ENCODE peak calls at places on chromosome 5, in four cellular contexts. U is right lobe of liver, Z is HL-60, T is AG10803. Q is an unnamed sample.

GRCh38 chr5:175464414-175465233 is 13.7 kb upstream of the SFXN1 start:
- DNase-seq in U (no peak), Z (peak; percentile 63), T (no peak), Q (peak; percentile 48)

GRCh38 chr5:102902647-102903046 is 147.5 kb downstream of the PAM start:
- DNase-seq in U (no peak), Z (no peak), T (no peak), Q (no peak)

GRCh38 chr5:43171441-43171840 is 20.6 kb upstream of the NIM1K start:
- DNase-seq in U (no peak), T (no peak), Z (no peak), Q (no peak)

GRCh38 chr5:145536133-145536532 is 299.0 kb downstream of the PRELID2 start:
- DNase-seq in T (no peak), Z (no peak), U (no peak), Q (no peak)

GRCh38 chr5:16757146-16757545 is 140.3 kb upstream of the RETREG1 start:
- DNase-seq in Z (no peak), T (no peak), U (no peak), Q (no peak)

GRCh38 chr5:73591102-73591695 is 25.7 kb downstream of the UTP15 start:
- DNase-seq in Z (peak; percentile 26), T (peak; percentile 90), U (no peak), Q (peak; percentile 44)

GRCh38 chr5:163433271-163433670 is 4.1 kb upstream of the CCNG1 start:
- DNase-seq in Z (no peak), T (no peak), U (no peak), Q (no peak)

GRCh38 chr5:141957367-141957993 is 522 bp downstream of the PCDH12 start:
- DNase-seq in T (no peak), U (no peak), Z (peak; percentile 19), Q (no peak)

GRCh38 chr5:122004201-122004600 is 42.4 kb downstream of the SRFBP1 start:
- DNase-seq in Z (no peak), T (no peak), U (no peak), Q (no peak)

GRCh38 chr5:81147011-81147594 is 86.0 kb upstream of the CKMT2 start:
- DNase-seq in T (no peak), U (no peak), Z (no peak), Q (no peak)

GRCh38 chr5:80967500-80968181 is 7.5 kb downstream of the RASGRF2 start:
- DNase-seq in T (peak; percentile 58), Z (no peak), U (no peak), Q (no peak)

GRCh38 chr5:177388521-177389052 is 4.4 kb downstream of the SLC34A1 start:
- DNase-seq in Z (no peak), U (no peak), T (no peak), Q (no peak)

GRCh38 chr5:126927424-126927823 is 102.9 kb downstream of the MARCHF3 start:
- DNase-seq in U (no peak), Z (peak; percentile 6), T (no peak), Q (no peak)

GRCh38 chr5:67989457-67989856 is 226.1 kb upstream of the PIK3R1 start:
- DNase-seq in U (no peak), Z (no peak), T (peak; percentile 49), Q (no peak)

GRCh38 chr5:124651663-124652513 is 94.6 kb downstream of the ZNF608 start:
- DNase-seq in U (peak; percentile 83), T (no peak), Z (peak; percentile 1), Q (peak; percentile 47)

GRCh38 chr5:80067531-80067930 is 32.4 kb downstream of the THBS4 start:
- DNase-seq in T (no peak), Z (no peak), U (no peak), Q (no peak)

GRCh38 chr5:66242050-66242449 is 98.0 kb downstream of the SREK1 start:
- DNase-seq in U (no peak), Z (no peak), T (no peak), Q (no peak)

GRCh38 chr5:117318528-117318927 is 743.9 kb upstream of the SEMA6A start:
- DNase-seq in Z (no peak), U (no peak), T (no peak), Q (no peak)

GRCh38 chr5:150263801-150264621 is 25.6 kb downstream of the CAMK2A start:
- DNase-seq in Z (no peak), T (peak; percentile 85), U (peak; percentile 80), Q (no peak)

GRCh38 chr5:919356-920000 is 26.8 kb downstream of the TRIP13 start:
- DNase-seq in U (no peak), T (no peak), Z (no peak), Q (no peak)

GRCh38 chr5:23352437-23352836 is 155.0 kb upstream of the PRDM9 start:
- DNase-seq in T (no peak), Z (peak; percentile 8), U (no peak), Q (no peak)

GRCh38 chr5:7615566-7616061 is 219.7 kb downstream of the ADCY2 start:
- DNase-seq in U (no peak), Z (no peak), T (no peak), Q (no peak)

GRCh38 chr5:94870496-94871214 is 252.2 kb downstream of the SLF1 start:
- DNase-seq in T (no peak), Z (no peak), U (no peak), Q (no peak)

GRCh38 chr5:155087036-155087435 is 73.5 kb downstream of the KIF4B start:
- DNase-seq in T (peak; percentile 14), U (no peak), Z (no peak), Q (no peak)

GRCh38 chr5:178223828-178224335 is 8.7 kb downstream of the PHYKPL start:
- DNase-seq in U (peak; percentile 49), T (no peak), Z (no peak), Q (no peak)

GRCh38 chr5:43066799-43067741 is 27.0 kb upstream of the ANXA2R start:
- DNase-seq in Z (peak; percentile 91), U (peak; percentile 89), T (peak; percentile 91), Q (peak; percentile 76)

GRCh38 chr5:167850901-167851300 is 440.5 kb upstream of the WWC1 start:
- DNase-seq in U (no peak), Z (no peak), T (peak; percentile 46), Q (no peak)

GRCh38 chr5:1050449-1051365 is 42.1 kb downstream of the NKD2 start:
- DNase-seq in U (peak; percentile 37), Z (no peak), T (no peak), Q (no peak)

GRCh38 chr5:179902763-179903158 is 4.9 kb downstream of the TBC1D9B start:
- DNase-seq in T (no peak), Z (no peak), U (no peak), Q (no peak)

GRCh38 chr5:177473461-177473991 is at the start of gene DBN1:
- DNase-seq in U (no peak), Z (no peak), T (peak; percentile 57), Q (peak; percentile 54)

GRCh38 chr5:102511666-102512065 is 12.9 kb upstream of the SLCO6A1 start:
- DNase-seq in Z (no peak), U (no peak), T (peak; percentile 64), Q (no peak)

GRCh38 chr5:68225188-68225910 is 9.8 kb downstream of the PIK3R1 start:
- DNase-seq in T (peak; percentile 94), U (peak; percentile 77), Z (peak; percentile 82), Q (no peak)

GRCh38 chr5:159642379-159642778 is 273.9 kb upstream of the ADRA1B start:
- DNase-seq in T (no peak), Z (no peak), U (no peak), Q (no peak)

GRCh38 chr5:107470007-107470582 is 200.6 kb downstream of the EFNA5 start:
- DNase-seq in T (no peak), U (no peak), Z (no peak), Q (no peak)

DNA sequence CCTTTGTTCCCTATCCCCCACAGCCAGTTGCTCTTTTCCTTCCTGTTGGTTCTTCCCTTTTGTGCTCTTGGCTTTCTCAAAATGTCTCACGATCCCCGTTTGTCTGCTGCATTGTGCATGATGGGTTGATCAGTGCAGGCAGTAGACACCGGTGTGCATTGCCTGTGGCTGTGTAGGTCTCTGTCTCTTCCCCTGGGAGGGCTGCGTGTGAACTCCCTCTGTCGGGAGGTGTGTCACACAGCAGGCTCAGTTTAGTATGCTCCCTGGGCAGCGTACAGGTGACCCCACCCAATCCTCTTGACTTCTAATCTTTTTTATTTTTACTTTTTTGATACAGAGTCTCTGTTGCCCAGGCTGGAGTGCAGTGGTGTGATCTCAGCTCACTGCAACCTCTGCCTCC is 265.3 kb downstream of the FSTL4 start:
- DNase-seq in Z (no peak), T (no peak), U (no peak), Q (no peak)
- TF ChIP-seq CTCF in Z (no peak), T (no peak), U (no peak), Q (peak; percentile 26)

GRCh38 chr5:130720355-130720754 is 444.7 kb downstream of the HINT1 start:
- DNase-seq in T (peak; percentile 5), Z (no peak), U (no peak), Q (no peak)
- TF ChIP-seq CTCF in T (peak; percentile 47), Z (no peak), U (peak; percentile 17), Q (peak; percentile 79)

GRCh38 chr5:14405267-14405666 is 176.3 kb upstream of the OTULINL start:
- DNase-seq in U (no peak), Z (no peak), T (no peak), Q (no peak)
- TF ChIP-seq CTCF in U (no peak), Z (no peak), T (no peak), Q (peak; percentile 47)

DNA sequence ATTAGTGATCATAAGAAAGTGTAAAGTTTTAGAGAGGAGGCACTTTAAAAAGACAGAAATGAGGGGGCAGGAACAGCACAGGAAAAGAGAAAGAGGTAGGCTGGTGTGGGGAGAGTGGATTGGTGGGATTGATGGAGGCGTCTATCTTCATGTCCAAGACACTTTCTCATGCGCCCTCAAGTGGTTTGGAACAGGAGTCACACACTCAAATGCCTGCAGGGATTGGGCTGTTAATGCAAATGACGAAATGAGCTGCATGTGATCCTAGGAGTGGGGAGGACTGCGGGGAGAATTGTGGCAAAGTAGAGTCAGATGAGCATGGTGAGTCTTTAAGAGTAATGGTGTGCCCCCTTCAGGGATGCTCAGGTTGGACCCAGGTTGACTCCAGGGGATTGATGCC is 5.5 kb downstream of the SLC36A3 start:
- DNase-seq in U (no peak), T (peak; percentile 33), Z (peak; percentile 52), Q (no peak)
- TF ChIP-seq CTCF in U (no peak), T (peak; percentile 50), Z (no peak), Q (peak; percentile 42)

GRCh38 chr5:54090495-54091084 is 219.8 kb downstream of the ARL15 start:
- DNase-seq in Z (no peak), U (no peak), T (peak; percentile 96), Q (no peak)
- TF ChIP-seq CTCF in Z (no peak), U (no peak), T (peak; percentile 68), Q (peak; percentile 28)

GRCh38 chr5:148585988-148586387 is 68.3 kb downstream of the HTR4 start:
- DNase-seq in T (no peak), U (no peak), Z (no peak), Q (no peak)
- TF ChIP-seq CTCF in T (no peak), U (no peak), Z (no peak), Q (no peak)

Q was measured in progenitor cell of endocrine pancreas.